ENCODE peak calls at places on chromosomes 2 and 18, in eight cellular contexts. J is SJSA1; Z is left ventricle myocardium inferior; K is amniotic epithelial cell; P is ACHN; X is CD8-positive, alpha-beta memory T cell; H is neural progenitor cell; Y is OCI-LY7. O is an unnamed sample.

GRCh38 chr2:166494140-166494544 is at the start of gene SCN7A:
- DNase-seq in K (peak; percentile 20), H (peak; percentile 87), P (no peak), Z (peak; percentile 92), X (no peak), J (no peak), Y (no peak), O (no peak)

GRCh38 chr2:69190743-69191425 is 177.9 kb downstream of the ANTXR1 start:
- DNase-seq in H (peak; percentile 33), Z (no peak), X (no peak), P (no peak), J (peak; percentile 42), K (peak; percentile 56), Y (no peak), O (no peak)

GRCh38 chr2:240724431-240724830 is 32.8 kb downstream of the AQP12A start:
- DNase-seq in Y (no peak), J (no peak), Z (no peak), P (no peak), X (no peak), H (no peak), K (no peak), O (no peak)

GRCh38 chr2:161122772-161123530 is 37.3 kb upstream of the TANK start:
- DNase-seq in Y (no peak), Z (no peak), K (peak; percentile 92), H (no peak), J (peak; percentile 93), X (no peak), P (peak; percentile 89), O (peak; percentile 23)

GRCh38 chr2:91477731-91478672 is 2786.5 kb downstream of the RPIA start:
- DNase-seq in H (peak; percentile 12), X (no peak), J (peak; percentile 11), Z (peak; percentile 37), K (no peak), P (no peak), Y (peak; percentile 35), O (no peak)

GRCh38 chr2:224347181-224348051 is 54.5 kb downstream of the FAM124B start:
- DNase-seq in Y (no peak), X (no peak), Z (no peak), K (no peak), P (no peak), J (no peak), H (no peak), O (no peak)

GRCh38 chr18:67766930-67767329 is 250.4 kb upstream of the DSEL start:
- DNase-seq in Y (no peak), J (peak; percentile 71), P (no peak), X (no peak), Z (no peak), K (peak; percentile 80), H (no peak), O (no peak)

GRCh38 chr2:109385506-109385905 is 228.3 kb downstream of the SEPTIN10 start:
- DNase-seq in Y (no peak), X (no peak), J (no peak), Z (no peak), P (no peak), H (no peak), K (no peak), O (no peak)

GRCh38 chr18:79911871-79912270 is 39.6 kb downstream of the SLC66A2 start:
- DNase-seq in Z (no peak), J (no peak), Y (no peak), X (no peak), H (no peak), K (no peak), P (no peak), O (no peak)

GRCh38 chr2:232886632-232887031 is 16.6 kb downstream of the SNORC start:
- DNase-seq in H (no peak), Z (no peak), P (no peak), K (no peak), Y (no peak), X (no peak), J (no peak), O (no peak)

GRCh38 chr2:70089220-70089945 is 2.1 kb downstream of the PCBP1 start:
- DNase-seq in X (no peak), K (no peak), P (no peak), H (peak; percentile 56), Y (peak; percentile 87), J (peak; percentile 25), Z (peak; percentile 22), O (no peak)

GRCh38 chr2:95353613-95354468 is 48.7 kb upstream of the FAHD2A start:
- DNase-seq in J (no peak), Y (no peak), P (no peak), H (no peak), X (no peak), K (no peak), Z (no peak), O (no peak)

GRCh38 chr2:30964334-30964733 is 157.1 kb upstream of the CAPN13 start:
- DNase-seq in J (no peak), Y (no peak), X (no peak), K (no peak), P (no peak), H (no peak), Z (no peak), O (no peak)

GRCh38 chr18:24741961-24742738 is 281.7 kb downstream of the HRH4 start:
- DNase-seq in K (peak; percentile 7), J (no peak), H (no peak), Z (no peak), X (no peak), P (no peak), Y (no peak), O (no peak)

GRCh38 chr2:200258881-200259576 is 47.5 kb upstream of the SPATS2L start:
- DNase-seq in K (no peak), H (no peak), Y (no peak), P (no peak), J (no peak), X (no peak), Z (no peak), O (no peak)

GRCh38 chr2:15638720-15639119 is 47.1 kb downstream of the DDX1 start:
- DNase-seq in X (no peak), Z (no peak), K (peak; percentile 20), J (no peak), H (no peak), Y (no peak), P (no peak), O (no peak)

GRCh38 chr2:176934869-176935415 is 277.7 kb upstream of the HNRNPA3 start:
- DNase-seq in H (no peak), P (no peak), K (no peak), X (no peak), Y (no peak), Z (no peak), J (no peak), O (no peak)

GRCh38 chr2:7722212-7722910 is 805.1 kb downstream of the RNF144A start:
- DNase-seq in Z (no peak), Y (no peak), X (no peak), J (no peak), P (no peak), K (no peak), H (no peak), O (no peak)

GRCh38 chr2:134892282-134893054 is 26.2 kb upstream of the CCNT2 start:
- DNase-seq in H (peak; percentile 13), P (no peak), Y (no peak), X (no peak), J (no peak), Z (no peak), K (no peak), O (no peak)

GRCh38 chr2:108911401-108911800 is 77.6 kb downstream of the EDAR start:
- DNase-seq in H (no peak), Y (no peak), K (no peak), P (no peak), X (no peak), J (no peak), Z (no peak), O (no peak)

GRCh38 chr2:15107137-15107536 is 454.0 kb downstream of the NBAS start:
- DNase-seq in J (no peak), Z (peak; percentile 20), K (no peak), Y (no peak), H (no peak), P (no peak), X (no peak), O (no peak)

GRCh38 chr18:63831080-63831788 is 56.0 kb downstream of the SERPINB7 start:
- DNase-seq in X (no peak), Y (no peak), J (peak; percentile 45), K (peak; percentile 84), H (no peak), P (no peak), Z (no peak), O (no peak)

O was measured in NT2/D1.